ENCODE peak calls at places on chromosomes 13 and 19, in five cellular contexts. K, N, Z, E and P are unnamed samples. For H3K27me3, H3K9me3 and H3K4me1, the result is how much of the 10 kb centered on the place peaks cover.

GRCh38 chr13:39106216-39106995 is 68.2 kb downstream of the NHLRC3 start:
- DNase-seq in K (no peak), N (no peak), Z (no peak), E (no peak), P (no peak)

GRCh38 chr19:16888629-16889371 is at the start of gene F2RL3:
- DNase-seq in K (no peak), N (peak), Z (no peak), E (peak), P (peak)

GRCh38 chr19:50300814-50301606 is 28.2 kb downstream of the KCNC3 start:
- DNase-seq in K (no peak), N (peak), Z (peak), E (no peak), P (no peak)

GRCh38 chr13:113854238-113855011 is 9.5 kb downstream of the GAS6 start:
- DNase-seq in K (no peak), N (peak), Z (no peak), E (peak), P (peak)

GRCh38 chr19:15299568-15300409 is 32.5 kb downstream of the BRD4 start:
- DNase-seq in K (no peak), N (peak), Z (no peak), E (no peak), P (no peak)

GRCh38 chr19:1248454-1249297 is at the start of gene MIDN:
- DNase-seq in K (no peak), N (peak), Z (peak), E (peak), P (peak)

GRCh38 chr13:27852491-27852890 is 60.2 kb downstream of the GSX1 start:
- DNase-seq in K (no peak), N (no peak), Z (no peak), E (no peak), P (no peak)

GRCh38 chr13:113550453-113550852 is 34.1 kb upstream of the TFDP1 start:
- DNase-seq in K (no peak), N (no peak), Z (no peak), E (peak), P (no peak)

GRCh38 chr19:49120868-49121267 is 1.5 kb downstream of the PPFIA3 start:
- DNase-seq in K (no peak), N (no peak), Z (no peak), E (no peak), P (no peak)

GRCh38 chr19:49120325-49120683 is 960 bp downstream of the PPFIA3 start:
- DNase-seq in K (no peak), N (no peak), Z (no peak), E (no peak), P (no peak)

GRCh38 chr19:49117677-49118564 is 1.0 kb downstream of the C19orf73 start:
- DNase-seq in K (no peak), N (no peak), Z (no peak), E (no peak), P (peak)

GRCh38 chr19:49119411-49120324 is at the start of gene PPFIA3:
- DNase-seq in K (no peak), N (peak), Z (peak), E (peak), P (peak)

GRCh38 chr19:49118565-49119410 is at the start of gene C19orf73:
- DNase-seq in K (peak), N (peak), Z (peak), E (peak), P (peak)
- H3K27me3 ChIP-seq in K (under half), N (under half), Z (under half), E (under half), P (under half)

DNA sequence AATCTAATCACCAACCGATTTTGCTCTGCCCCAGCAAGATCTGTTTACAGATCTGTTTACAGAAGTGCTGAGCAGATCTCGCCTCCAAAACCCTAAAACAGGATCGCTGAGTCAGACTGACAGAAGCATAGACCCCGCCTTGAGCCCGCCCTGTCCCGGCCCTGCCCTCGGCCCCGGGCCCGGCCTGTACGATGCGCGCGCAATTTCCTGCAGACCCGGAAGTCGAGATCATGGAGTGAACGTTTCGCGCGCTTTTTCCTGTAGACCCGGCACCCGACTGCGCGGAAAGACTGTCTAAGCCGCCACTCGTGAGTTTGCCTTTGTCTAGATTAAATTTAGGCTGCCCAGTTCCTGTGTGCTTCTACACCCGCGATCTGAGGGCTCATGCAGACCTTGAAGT is at the start of gene ZNF534:
- DNase-seq in K (no peak), N (no peak), Z (no peak), E (no peak), P (no peak)
- H3K9me3 ChIP-seq in K (under half), N (under half), Z (under half), E (half or more), P (half or more)

GRCh38 chr13:46374710-46375109 is 12.3 kb downstream of the RUBCNL start:
- DNase-seq in K (no peak), N (no peak), Z (peak), E (no peak), P (no peak)

GRCh38 chr13:46372071-46372470 is 15.0 kb downstream of the RUBCNL start:
- DNase-seq in K (no peak), N (no peak), Z (no peak), E (no peak), P (no peak)

GRCh38 chr13:46369506-46370268 is 17.4 kb downstream of the RUBCNL start:
- DNase-seq in K (no peak), N (peak), Z (no peak), E (no peak), P (no peak)

GRCh38 chr13:46377554-46377953 is 9.5 kb downstream of the RUBCNL start:
- DNase-seq in K (no peak), N (no peak), Z (no peak), E (no peak), P (no peak)

DNA sequence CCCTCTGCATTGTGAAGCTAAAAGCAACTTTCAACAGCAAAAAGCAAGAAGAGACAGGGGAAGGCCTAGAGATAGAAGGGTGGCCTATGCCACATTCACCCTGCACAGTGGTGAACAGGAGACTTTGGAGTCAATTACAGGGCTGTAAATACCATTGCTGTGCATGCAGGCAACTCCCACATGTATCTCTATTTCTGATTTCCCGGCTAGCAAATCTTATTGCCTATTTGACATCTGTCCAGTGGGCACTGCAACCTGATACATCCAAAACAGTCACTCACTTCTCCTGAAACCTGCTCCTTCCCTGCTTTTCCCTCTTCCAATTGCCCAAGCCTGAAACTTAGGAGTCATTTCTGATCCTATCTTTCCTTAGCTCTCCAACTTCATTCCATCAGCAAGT is 13.4 kb downstream of the RUBCNL start:
- DNase-seq in K (no peak), N (no peak), Z (no peak), E (no peak), P (no peak)
- H3K4me1 ChIP-seq in K (under half), N (under half), Z (under half), E (under half), P (under half)

GRCh38 chr19:12841094-12841493 is 2.8 kb downstream of the MAST1 start:
- DNase-seq in K (no peak), N (peak), Z (no peak), E (peak), P (no peak)
- H3K27me3 ChIP-seq in K (under half), N (under half), Z (under half), E (half or more), P (half or more)